ENCODE peak calls at places on chromosomes 4 and X, in seven cellular contexts. I is hepatocyte, W is GM23248, A is MM.1S, B is HCT116, P is PC-9, S is GM23338. R is an unnamed sample. For H3K9me2, the result is how much of the 10 kb centered on the place peaks cover.

GRCh38 chr4:174018236-174018635 is 265.2 kb downstream of the FBXO8 start:
- DNase-seq in S (no peak), A (no peak), W (no peak), P (no peak), I (no peak), B (no peak), R (no peak)

GRCh38 chr4:7161721-7162214 is 30.6 kb upstream of the SORCS2 start:
- DNase-seq in S (no peak), I (no peak), B (no peak), W (peak), A (no peak), P (no peak), R (no peak)

GRCh38 chr4:174522183-174523002 is at the start of gene HPGD:
- DNase-seq in A (peak), W (peak), S (peak), I (peak), B (no peak), P (no peak), R (peak)

GRCh38 chrX:18871161-18871880 is 112.6 kb downstream of the PHKA2 start:
- DNase-seq in B (no peak), A (no peak), P (no peak), W (no peak), I (no peak), S (no peak), R (no peak)

GRCh38 chr4:165096776-165097175 is 15.9 kb downstream of the TMEM192 start:
- DNase-seq in B (no peak), I (peak), S (peak), W (peak), A (peak), P (no peak), R (peak)

GRCh38 chr4:153084939-153085630 is 119.2 kb upstream of the TRIM2 start:
- DNase-seq in B (peak), I (peak), S (peak), P (peak), W (peak), A (peak), R (peak)

GRCh38 chr4:107931775-107932321 is 499 bp downstream of the CYP2U1 start:
- DNase-seq in A (peak), S (peak), P (no peak), W (no peak), I (peak), B (no peak), R (no peak)

GRCh38 chrX:153569475-153569874 is 29.5 kb downstream of the CCNQ start:
- DNase-seq in P (no peak), W (no peak), S (no peak), B (no peak), A (no peak), I (no peak), R (no peak)

GRCh38 chr4:134935320-134935719 is 733.7 kb upstream of the PABPC4L start:
- DNase-seq in P (no peak), B (no peak), I (peak), S (peak), A (peak), W (peak), R (peak)

GRCh38 chr4:6221851-6222760 is 21.8 kb upstream of the JAKMIP1 start:
- DNase-seq in B (peak), A (no peak), I (peak), S (peak), P (no peak), W (peak), R (no peak)

GRCh38 chr4:55029838-55030503 is 95.4 kb downstream of the KDR start:
- DNase-seq in W (no peak), A (no peak), P (no peak), B (no peak), I (no peak), S (peak), R (no peak)
- H3K9me2 ChIP-seq in W (under half), A (under half), P (under half), B (under half), I (under half), S (under half), R (under half)

DNA sequence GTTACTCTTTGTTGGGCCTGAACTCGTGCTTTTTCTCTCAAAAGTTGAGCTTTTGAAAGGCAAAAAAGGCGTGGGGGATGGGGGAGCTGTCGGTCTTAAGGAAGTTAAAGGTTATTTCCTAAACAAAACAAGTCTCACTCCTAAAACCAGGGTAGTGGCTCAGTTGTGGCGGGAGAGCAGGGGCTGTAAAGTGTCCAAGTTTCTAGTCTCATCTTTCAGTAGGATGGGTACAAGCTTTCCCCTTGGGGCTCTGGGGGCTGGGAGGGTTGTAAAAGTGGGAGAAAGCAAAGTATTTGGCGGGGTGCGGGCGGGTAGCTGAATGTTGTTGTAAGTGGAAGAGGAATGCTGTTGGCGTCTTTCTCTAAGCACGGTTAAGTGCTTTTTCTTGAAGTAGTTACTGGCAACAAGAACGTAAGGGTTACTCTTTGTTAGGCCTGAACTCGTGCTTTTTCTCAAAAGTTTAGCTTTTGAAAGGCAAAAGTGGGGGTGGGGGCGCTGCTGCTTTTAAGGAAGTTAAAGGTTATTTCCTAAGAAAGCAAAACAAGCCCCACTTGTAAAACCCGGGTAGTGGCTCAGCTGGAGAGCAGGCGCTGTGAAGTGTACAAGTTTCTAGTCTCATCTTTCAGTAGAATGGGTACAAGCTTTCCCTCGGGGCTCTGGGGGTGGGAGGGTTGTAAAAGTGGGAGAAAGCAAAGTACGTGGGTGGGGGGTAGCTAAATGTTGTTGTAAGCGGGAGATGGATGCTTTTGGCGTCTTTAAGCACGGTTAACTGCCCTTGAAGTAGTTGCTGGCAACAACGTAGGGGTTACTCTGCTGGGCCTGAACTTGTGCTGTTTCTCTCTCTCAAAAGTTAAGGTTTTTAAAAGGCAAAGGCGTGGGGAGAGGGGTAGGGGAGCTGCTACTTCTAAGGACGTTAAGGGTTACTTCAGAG is 1.1 kb upstream of the WDR1 start:
- DNase-seq in P (no peak), I (peak), B (no peak), S (peak), A (no peak), W (peak), R (no peak)
- H2AFZ ChIP-seq in P (peak), I (no peak), B (no peak), S (no peak), A (no peak), W (peak), R (peak)

DNA sequence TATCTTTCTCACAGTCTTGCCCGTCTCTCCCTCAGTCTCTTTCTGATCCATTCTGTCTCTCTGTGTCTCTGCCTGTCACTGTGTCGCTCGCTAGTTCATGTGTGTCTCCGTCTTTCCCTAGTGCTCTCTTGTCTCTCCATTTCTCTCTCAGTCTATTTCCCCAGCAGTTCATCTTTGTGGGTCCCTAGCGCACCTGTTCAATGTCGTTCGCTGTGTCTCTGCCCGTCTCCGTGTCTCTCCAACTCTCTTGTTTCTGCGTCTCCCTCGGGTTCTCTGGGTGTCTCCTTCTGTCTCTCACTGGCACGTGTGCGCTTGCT is 1.5 kb downstream of the GPR101 start:
- DNase-seq in B (no peak), W (no peak), A (no peak), P (no peak), I (no peak), S (no peak), R (no peak)
- TF ChIP-seq EZH2 in B (no peak), W (peak), A (no peak), P (no peak), I (no peak), S (no peak), R (no peak)

GRCh38 chr4:81130569-81130968 is 84.5 kb downstream of the PRKG2 start:
- DNase-seq in P (no peak), W (no peak), B (no peak), A (peak), I (no peak), S (peak), R (no peak)

GRCh38 chr4:81136161-81136910 is 78.7 kb downstream of the PRKG2 start:
- DNase-seq in I (no peak), W (peak), P (no peak), S (no peak), A (no peak), B (no peak), R (peak)

GRCh38 chr4:81131563-81131962 is 83.5 kb downstream of the PRKG2 start:
- DNase-seq in I (no peak), A (no peak), B (no peak), P (no peak), S (no peak), W (no peak), R (no peak)

GRCh38 chr4:81135501-81135900 is 79.5 kb downstream of the PRKG2 start:
- DNase-seq in B (no peak), P (no peak), I (no peak), W (peak), A (no peak), S (no peak), R (peak)

GRCh38 chr4:81131066-81131465 is 84.0 kb downstream of the PRKG2 start:
- DNase-seq in W (no peak), S (no peak), I (no peak), B (no peak), P (no peak), A (no peak), R (no peak)
- H3K9me2 ChIP-seq in W (under half), S (under half), I (under half), B (under half), P (under half), A (under half), R (under half)

DNA sequence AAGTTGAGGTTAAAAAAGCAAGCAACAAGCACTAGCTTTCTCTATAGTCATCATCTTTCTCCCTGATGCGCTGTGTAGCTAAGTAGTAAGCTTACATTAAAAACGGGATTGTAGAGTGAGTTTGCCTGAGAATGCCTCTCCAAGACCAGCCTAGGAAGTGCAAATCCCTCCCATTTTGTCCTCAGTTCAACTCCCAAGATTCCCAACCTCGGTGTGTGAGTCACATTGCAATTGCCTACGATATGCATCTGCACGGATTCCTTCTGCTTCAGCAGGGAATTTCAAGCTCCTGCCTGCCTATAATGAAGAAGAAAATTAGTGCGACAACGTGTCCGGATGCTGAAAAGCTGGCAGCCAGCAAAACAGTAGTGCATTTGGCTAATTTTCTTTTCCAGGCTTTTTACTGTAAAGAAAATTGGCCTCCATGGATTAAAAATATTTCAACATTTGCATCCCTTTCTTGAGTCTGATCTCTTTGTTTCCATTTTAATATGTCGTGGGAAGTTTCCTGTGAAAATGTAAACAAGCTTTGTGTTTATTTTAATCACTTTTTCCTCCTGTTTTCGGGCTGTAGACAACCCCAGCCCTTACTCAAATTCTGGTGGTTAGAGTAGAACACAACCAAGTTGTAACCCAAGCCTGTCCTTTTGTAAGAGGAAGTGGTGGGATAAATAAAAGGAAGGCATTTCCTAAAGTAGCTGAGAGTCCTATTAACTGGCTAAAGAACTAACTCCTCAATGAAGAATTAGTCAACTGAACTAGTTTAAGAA is 58.4 kb upstream of the TET2 start:
- DNase-seq in P (no peak), S (peak), W (peak), A (no peak), I (peak), B (no peak), R (peak)
- H2AFZ ChIP-seq in P (no peak), S (peak), W (peak), A (no peak), I (no peak), B (no peak), R (no peak)

GRCh38 chr4:4866124-4866832 is 6.8 kb downstream of the MSX1 start:
- DNase-seq in W (no peak), S (peak), A (no peak), P (no peak), B (no peak), I (peak), R (no peak)

GRCh38 chr4:4862665-4863482 is 3.4 kb downstream of the MSX1 start:
- DNase-seq in A (no peak), I (no peak), W (no peak), P (no peak), S (peak), B (no peak), R (no peak)

GRCh38 chr4:4864940-4865704 is 5.7 kb downstream of the MSX1 start:
- DNase-seq in I (peak), A (no peak), S (peak), B (no peak), W (no peak), P (no peak), R (no peak)

GRCh38 chr4:4865705-4866123 is 6.2 kb downstream of the MSX1 start:
- DNase-seq in B (no peak), A (no peak), W (no peak), S (peak), I (no peak), P (no peak), R (no peak)

DNA sequence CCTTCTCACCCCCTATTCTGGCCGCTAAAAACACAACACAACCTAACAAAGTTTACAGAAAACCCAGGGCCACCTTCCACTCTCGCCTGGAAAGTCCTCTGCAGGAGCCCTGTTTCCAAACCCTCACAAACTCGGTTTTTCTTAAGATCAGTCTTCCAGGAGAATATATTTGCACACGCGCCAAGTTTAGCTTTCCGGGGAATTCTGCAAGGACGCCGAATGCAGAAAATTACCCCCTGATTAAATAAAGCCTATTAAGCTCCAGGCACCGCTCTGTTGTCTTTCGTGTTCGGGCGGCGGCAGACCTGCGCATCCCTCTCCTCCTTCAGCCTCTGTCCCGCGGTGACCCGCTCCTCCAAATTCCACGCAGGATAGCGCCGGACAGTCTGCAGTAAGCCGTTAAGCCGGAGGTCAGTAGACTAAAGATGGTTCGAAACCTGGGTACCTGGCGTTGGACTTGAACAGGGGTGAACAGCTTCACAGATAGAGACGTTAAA is 5.0 kb downstream of the MSX1 start:
- DNase-seq in W (no peak), P (no peak), I (no peak), A (no peak), B (no peak), S (no peak), R (no peak)
- TF ChIP-seq EZH2 in W (no peak), P (no peak), I (no peak), A (no peak), B (no peak), S (peak), R (no peak)

GRCh38 chr4:24598025-24598424 is 13.7 kb upstream of the DHX15 start:
- DNase-seq in W (no peak), B (peak), I (peak), P (peak), A (no peak), S (no peak), R (peak)

GRCh38 chr4:24601121-24601520 is 16.8 kb upstream of the DHX15 start:
- DNase-seq in W (no peak), I (no peak), A (no peak), S (no peak), B (no peak), P (no peak), R (no peak)

GRCh38 chr4:24599275-24599674 is 14.9 kb upstream of the DHX15 start:
- DNase-seq in S (no peak), P (no peak), W (no peak), B (no peak), A (no peak), I (no peak), R (no peak)

GRCh38 chr4:24594887-24595286 is 10.5 kb upstream of the DHX15 start:
- DNase-seq in I (peak), A (no peak), B (no peak), W (no peak), P (peak), S (no peak), R (peak)

DNA sequence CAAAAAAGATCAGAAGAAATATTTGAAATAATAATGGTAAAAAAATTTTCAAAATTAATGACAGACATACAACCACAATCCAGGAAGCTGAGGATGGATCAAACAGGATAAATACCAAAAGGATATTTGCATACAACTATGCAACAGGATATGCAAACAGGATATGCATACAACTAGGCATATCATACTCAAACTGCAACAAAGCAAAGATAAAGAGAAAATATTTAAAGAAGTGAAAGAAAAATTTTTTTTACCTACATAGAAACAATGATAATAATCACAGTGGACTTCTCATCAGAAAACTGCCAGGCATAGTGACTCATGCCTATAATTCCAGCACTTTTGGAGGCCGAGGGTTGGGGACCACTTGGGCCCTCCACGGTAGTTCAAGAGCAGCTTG is 11.3 kb upstream of the DHX15 start:
- DNase-seq in A (no peak), W (no peak), B (no peak), I (no peak), S (no peak), P (peak), R (peak)
- H3K9me2 ChIP-seq in A (under half), W (under half), B (under half), I (under half), S (under half), P (under half), R (under half)

DNA sequence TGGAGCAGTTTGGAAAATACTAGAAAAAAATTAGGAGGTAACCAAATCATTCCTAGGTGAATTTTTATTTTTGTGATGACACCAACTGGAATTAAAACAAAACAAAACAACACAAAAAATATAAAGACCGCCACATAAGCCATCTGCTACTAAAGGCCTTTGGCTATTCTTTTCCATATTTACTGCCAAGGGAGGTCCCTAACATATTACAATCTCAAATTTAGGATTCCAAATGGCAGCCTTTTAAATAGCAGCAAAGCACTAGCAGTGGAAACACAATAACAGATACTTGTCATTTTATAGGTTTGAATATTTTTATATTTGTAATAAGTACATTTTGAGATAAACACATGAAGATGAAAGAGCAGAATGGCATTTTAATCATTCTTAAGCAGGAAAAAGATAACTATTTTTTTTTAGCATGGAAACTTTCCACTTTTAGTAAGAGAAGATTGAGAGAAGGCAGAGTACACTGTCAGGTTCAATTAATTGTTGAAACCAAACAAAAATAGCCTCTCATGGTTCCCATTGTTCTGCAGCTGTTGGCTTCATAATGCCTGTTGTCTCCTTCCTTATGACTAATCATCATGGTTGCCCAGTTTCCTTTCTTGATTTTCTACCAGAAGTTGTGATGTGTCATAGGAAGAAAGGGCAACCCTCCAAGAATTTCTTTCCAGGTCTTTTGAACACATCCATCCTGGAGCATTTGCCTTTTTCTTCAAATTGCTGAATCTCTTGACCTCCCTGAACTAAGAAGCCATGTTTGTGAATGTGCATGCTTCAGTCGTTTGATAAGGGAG is 219.0 kb upstream of the EMCN start:
- DNase-seq in B (peak), S (no peak), P (peak), W (peak), I (peak), A (peak), R (peak)
- H2AFZ ChIP-seq in B (peak), S (no peak), P (no peak), W (peak), I (no peak), A (peak), R (no peak)

GRCh38 chr4:8270912-8271815 is 1.6 kb downstream of the HTRA3 start:
- DNase-seq in I (no peak), P (no peak), W (peak), B (no peak), A (no peak), S (no peak), R (no peak)
- TF ChIP-seq EZH2 in I (no peak), P (no peak), W (peak), B (no peak), A (no peak), S (no peak), R (no peak)